ENCODE peak calls at places on chromosomes 3 and 15, in seven cellular contexts. One of them, this sample, is unnamed.

GRCh38 chr3:61947456-61947855 is 386.1 kb downstream of the PTPRG start:
- DNase-seq in GM12892: no peak
- DNase-seq in H1: no peak
- DNase-seq in GM12878: no peak
- DNase-seq in HepG2: no peak
- DNase-seq in K562: no peak
- DNase-seq in SK-N-SH: no peak
- DNase-seq in this sample: no peak

GRCh38 chr3:105827959-105828358 is 40.9 kb downstream of the CBLB start:
- DNase-seq in HepG2: peak
- DNase-seq in GM12878: no peak
- DNase-seq in H1: no peak
- DNase-seq in SK-N-SH: peak
- DNase-seq in K562: peak
- DNase-seq in GM12892: no peak
- DNase-seq in this sample: no peak

GRCh38 chr3:132134611-132135010 is 99.8 kb upstream of the CPNE4 start:
- DNase-seq in SK-N-SH: no peak
- DNase-seq in K562: no peak
- DNase-seq in GM12878: no peak
- DNase-seq in GM12892: no peak
- DNase-seq in H1: no peak
- DNase-seq in HepG2: no peak
- DNase-seq in this sample: no peak

GRCh38 chr15:85479071-85479647 is 98.8 kb downstream of the AKAP13 start:
- DNase-seq in HepG2: no peak
- DNase-seq in SK-N-SH: peak
- DNase-seq in K562: no peak
- DNase-seq in GM12892: no peak
- DNase-seq in H1: no peak
- DNase-seq in GM12878: no peak
- DNase-seq in this sample: no peak

GRCh38 chr3:89617706-89618105 is 510.3 kb downstream of the EPHA3 start:
- DNase-seq in GM12892: no peak
- DNase-seq in H1: no peak
- DNase-seq in SK-N-SH: no peak
- DNase-seq in GM12878: no peak
- DNase-seq in HepG2: no peak
- DNase-seq in K562: no peak
- DNase-seq in this sample: no peak

GRCh38 chr3:46974421-46975227 is 1.9 kb downstream of the CCDC12 start:
- DNase-seq in H1: no peak
- DNase-seq in GM12878: no peak
- DNase-seq in GM12892: no peak
- DNase-seq in K562: no peak
- DNase-seq in SK-N-SH: no peak
- DNase-seq in HepG2: peak
- DNase-seq in this sample: no peak

GRCh38 chr3:112738366-112738765 is 97.4 kb upstream of the CCDC80 start:
- DNase-seq in SK-N-SH: no peak
- DNase-seq in HepG2: no peak
- DNase-seq in K562: no peak
- DNase-seq in H1: no peak
- DNase-seq in GM12892: no peak
- DNase-seq in GM12878: no peak
- DNase-seq in this sample: no peak

GRCh38 chr3:10272977-10273376 is 19.8 kb downstream of the GHRL start:
- DNase-seq in HepG2: no peak
- DNase-seq in GM12892: no peak
- DNase-seq in H1: no peak
- DNase-seq in GM12878: no peak
- DNase-seq in K562: no peak
- DNase-seq in SK-N-SH: no peak
- DNase-seq in this sample: no peak

GRCh38 chr3:65412591-65412990 is 626.1 kb downstream of the MAGI1 start:
- DNase-seq in HepG2: peak
- DNase-seq in GM12892: no peak
- DNase-seq in K562: no peak
- DNase-seq in GM12878: no peak
- DNase-seq in SK-N-SH: no peak
- DNase-seq in H1: no peak
- DNase-seq in this sample: no peak

GRCh38 chr3:46359748-46360509 is 6.0 kb downstream of the CCR2 start:
- DNase-seq in HepG2: no peak
- DNase-seq in GM12892: no peak
- DNase-seq in SK-N-SH: no peak
- DNase-seq in GM12878: peak
- DNase-seq in K562: no peak
- DNase-seq in H1: no peak
- DNase-seq in this sample: no peak

GRCh38 chr3:40096561-40097506 is 212.7 kb upstream of the EIF1B start:
- DNase-seq in GM12892: no peak
- DNase-seq in SK-N-SH: no peak
- DNase-seq in K562: no peak
- DNase-seq in H1: no peak
- DNase-seq in GM12878: no peak
- DNase-seq in HepG2: no peak
- DNase-seq in this sample: no peak

GRCh38 chr3:45188714-45189659 is 37.1 kb downstream of the TMEM158 start:
- DNase-seq in GM12892: no peak
- DNase-seq in HepG2: peak
- DNase-seq in H1: no peak
- DNase-seq in SK-N-SH: no peak
- DNase-seq in K562: no peak
- DNase-seq in GM12878: no peak
- DNase-seq in this sample: no peak

GRCh38 chr15:98953000-98953776 is 54.4 kb downstream of the PGPEP1L start:
- DNase-seq in GM12878: peak
- DNase-seq in GM12892: no peak
- DNase-seq in SK-N-SH: no peak
- DNase-seq in H1: no peak
- DNase-seq in K562: no peak
- DNase-seq in HepG2: no peak
- DNase-seq in this sample: peak

GRCh38 chr15:92797168-92798052 is 102.7 kb upstream of the CHD2 start:
- DNase-seq in H1: no peak
- DNase-seq in SK-N-SH: peak
- DNase-seq in K562: peak
- DNase-seq in GM12878: peak
- DNase-seq in GM12892: no peak
- DNase-seq in HepG2: peak
- DNase-seq in this sample: no peak

GRCh38 chr15:90677807-90678790 is 39.0 kb upstream of the BLM start:
- DNase-seq in HepG2: no peak
- DNase-seq in GM12878: no peak
- DNase-seq in H1: no peak
- DNase-seq in K562: no peak
- DNase-seq in GM12892: no peak
- DNase-seq in SK-N-SH: no peak
- DNase-seq in this sample: no peak
- TF ChIP-seq TAF1 in HepG2: no peak
- TF ChIP-seq TAF1 in GM12878: no peak
- TF ChIP-seq TAF1 in H1: no peak
- TF ChIP-seq TAF1 in K562: no peak
- TF ChIP-seq TAF1 in GM12892: no peak
- TF ChIP-seq TAF1 in SK-N-SH: no peak
- TF ChIP-seq TAF1 in this sample: no peak

DNA sequence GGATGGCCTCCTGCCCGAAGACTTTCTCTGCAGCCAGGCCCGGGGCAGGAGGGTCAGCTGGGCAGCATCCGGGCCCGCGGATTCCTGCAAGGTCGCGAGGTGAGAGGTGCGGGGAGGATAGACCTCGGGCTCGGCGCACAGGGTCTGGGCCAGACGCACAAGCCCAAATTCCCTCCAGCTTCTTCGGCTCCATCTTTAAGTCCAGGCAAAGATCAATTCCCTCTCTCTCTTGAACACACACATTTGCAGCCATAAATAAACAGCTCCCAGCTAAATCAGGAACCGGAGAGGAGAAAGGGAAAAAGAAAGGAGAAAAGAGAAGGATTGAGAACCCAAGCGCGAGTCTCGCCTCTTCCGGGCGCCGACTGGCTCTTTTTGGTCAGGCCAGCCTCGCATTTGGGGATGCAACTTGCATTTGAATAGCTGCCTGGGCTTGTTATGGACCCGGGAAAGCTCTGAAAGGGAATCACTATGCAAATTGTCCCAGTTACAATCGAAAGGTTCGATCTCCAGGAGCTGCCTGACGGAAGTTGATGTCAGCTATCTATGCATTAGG is 14.5 kb upstream of the ONECUT1 start:
- DNase-seq in SK-N-SH: no peak
- DNase-seq in GM12892: no peak
- DNase-seq in HepG2: no peak
- DNase-seq in K562: no peak
- DNase-seq in H1: peak
- DNase-seq in GM12878: no peak
- DNase-seq in this sample: no peak
- TF ChIP-seq TAF1 in SK-N-SH: no peak
- TF ChIP-seq TAF1 in GM12892: no peak
- TF ChIP-seq TAF1 in HepG2: no peak
- TF ChIP-seq TAF1 in K562: no peak
- TF ChIP-seq TAF1 in H1: peak
- TF ChIP-seq TAF1 in GM12878: no peak
- TF ChIP-seq TAF1 in this sample: no peak

GRCh38 chr3:197203714-197204146 is 94.7 kb downstream of the DLG1 start:
- DNase-seq in K562: no peak
- DNase-seq in HepG2: no peak
- DNase-seq in GM12878: no peak
- DNase-seq in SK-N-SH: no peak
- DNase-seq in H1: no peak
- DNase-seq in GM12892: no peak
- DNase-seq in this sample: no peak
- TF ChIP-seq TAF1 in K562: no peak
- TF ChIP-seq TAF1 in HepG2: no peak
- TF ChIP-seq TAF1 in GM12878: no peak
- TF ChIP-seq TAF1 in SK-N-SH: no peak
- TF ChIP-seq TAF1 in H1: no peak
- TF ChIP-seq TAF1 in GM12892: no peak
- TF ChIP-seq TAF1 in this sample: no peak

GRCh38 chr15:67563092-67563491 is 20.6 kb downstream of the MAP2K5 start:
- DNase-seq in GM12892: no peak
- DNase-seq in SK-N-SH: no peak
- DNase-seq in HepG2: no peak
- DNase-seq in K562: no peak
- DNase-seq in H1: no peak
- DNase-seq in GM12878: no peak
- DNase-seq in this sample: no peak
- TF ChIP-seq TAF1 in GM12892: no peak
- TF ChIP-seq TAF1 in SK-N-SH: no peak
- TF ChIP-seq TAF1 in HepG2: no peak
- TF ChIP-seq TAF1 in K562: no peak
- TF ChIP-seq TAF1 in H1: no peak
- TF ChIP-seq TAF1 in GM12878: no peak
- TF ChIP-seq TAF1 in this sample: no peak

DNA sequence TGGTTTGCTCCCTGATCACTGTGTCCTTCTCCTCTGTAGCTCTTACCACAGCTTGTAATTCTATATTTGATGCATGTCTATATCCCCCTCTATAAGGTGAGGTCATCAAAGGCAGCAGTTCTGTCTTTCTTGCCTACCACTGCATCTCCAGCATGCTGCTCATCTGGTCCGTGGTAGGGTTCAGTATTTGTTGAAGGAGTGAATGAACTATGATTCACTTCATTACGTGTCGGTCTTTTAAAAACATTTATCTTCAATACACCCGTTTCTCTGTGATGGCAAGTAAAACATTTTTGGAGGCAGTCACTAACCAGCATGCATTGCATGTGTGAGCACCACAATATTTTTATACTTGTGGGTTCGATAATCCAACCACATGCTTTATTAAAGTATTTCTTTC is 27.6 kb downstream of the CHST14 start:
- DNase-seq in GM12892: no peak
- DNase-seq in HepG2: no peak
- DNase-seq in SK-N-SH: no peak
- DNase-seq in H1: no peak
- DNase-seq in K562: no peak
- DNase-seq in GM12878: no peak
- DNase-seq in this sample: no peak
- TF ChIP-seq TAF1 in GM12892: no peak
- TF ChIP-seq TAF1 in HepG2: no peak
- TF ChIP-seq TAF1 in SK-N-SH: no peak
- TF ChIP-seq TAF1 in H1: no peak
- TF ChIP-seq TAF1 in K562: no peak
- TF ChIP-seq TAF1 in GM12878: no peak
- TF ChIP-seq TAF1 in this sample: no peak

GRCh38 chr15:71051539-71051938 is 63.7 kb upstream of the THSD4 start:
- DNase-seq in SK-N-SH: no peak
- DNase-seq in H1: no peak
- DNase-seq in K562: no peak
- DNase-seq in GM12892: no peak
- DNase-seq in HepG2: no peak
- DNase-seq in GM12878: no peak
- DNase-seq in this sample: no peak
- TF ChIP-seq TAF1 in SK-N-SH: no peak
- TF ChIP-seq TAF1 in H1: no peak
- TF ChIP-seq TAF1 in K562: no peak
- TF ChIP-seq TAF1 in GM12892: no peak
- TF ChIP-seq TAF1 in HepG2: no peak
- TF ChIP-seq TAF1 in GM12878: no peak
- TF ChIP-seq TAF1 in this sample: no peak

GRCh38 chr3:177058647-177059046 is 138.6 kb downstream of the TBL1XR1 start:
- DNase-seq in SK-N-SH: no peak
- DNase-seq in HepG2: no peak
- DNase-seq in GM12878: no peak
- DNase-seq in GM12892: no peak
- DNase-seq in K562: no peak
- DNase-seq in H1: no peak
- DNase-seq in this sample: no peak
- TF ChIP-seq TAF1 in SK-N-SH: no peak
- TF ChIP-seq TAF1 in HepG2: no peak
- TF ChIP-seq TAF1 in GM12878: no peak
- TF ChIP-seq TAF1 in GM12892: no peak
- TF ChIP-seq TAF1 in K562: no peak
- TF ChIP-seq TAF1 in H1: no peak
- TF ChIP-seq TAF1 in this sample: no peak

DNA sequence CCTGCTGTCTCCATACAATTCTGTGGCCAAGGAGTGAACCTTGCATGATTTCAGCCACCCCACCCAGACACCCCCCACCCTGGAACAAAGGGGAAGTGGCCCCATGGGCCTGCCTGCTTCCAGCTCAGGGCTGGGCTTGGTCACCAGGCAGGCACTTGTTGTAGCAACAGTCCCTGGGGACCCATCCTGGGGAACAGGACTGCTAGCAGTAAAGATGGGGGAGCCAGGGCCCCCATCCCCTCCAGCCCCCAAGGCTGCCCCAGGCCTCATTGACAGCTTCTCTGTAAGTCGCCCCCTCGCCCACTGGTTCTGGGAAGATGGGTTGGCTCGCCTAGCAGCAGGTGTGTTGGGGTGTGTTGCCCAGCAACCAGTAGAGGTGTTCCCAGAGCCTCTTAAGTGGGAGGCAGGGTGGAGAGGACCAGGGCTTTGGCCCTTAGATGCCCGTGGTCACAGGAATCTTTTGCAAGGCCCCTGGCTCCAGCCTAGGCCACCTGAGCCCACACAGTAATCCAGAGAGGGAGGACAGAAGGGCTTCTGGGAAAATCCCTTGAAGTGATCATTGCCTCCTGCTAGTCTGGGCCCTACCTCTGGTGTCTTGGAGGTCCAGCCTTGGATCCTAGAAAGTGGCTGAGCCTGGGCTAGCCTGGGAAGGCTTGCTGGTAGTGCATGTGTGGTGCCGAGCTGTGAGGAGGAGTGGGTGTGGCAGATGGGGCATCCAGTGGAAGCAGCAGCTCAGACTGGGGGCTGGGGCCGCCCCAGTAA is 48.9 kb downstream of the CYP11A1 start:
- DNase-seq in H1: no peak
- DNase-seq in HepG2: no peak
- DNase-seq in K562: no peak
- DNase-seq in SK-N-SH: no peak
- DNase-seq in GM12892: no peak
- DNase-seq in GM12878: no peak
- DNase-seq in this sample: no peak
- TF ChIP-seq TAF1 in H1: no peak
- TF ChIP-seq TAF1 in HepG2: no peak
- TF ChIP-seq TAF1 in K562: no peak
- TF ChIP-seq TAF1 in SK-N-SH: no peak
- TF ChIP-seq TAF1 in GM12892: no peak
- TF ChIP-seq TAF1 in GM12878: no peak
- TF ChIP-seq TAF1 in this sample: no peak